ENCODE peak calls at places on chromosomes 16 and 17, in seven cellular contexts. P is ascending aorta; L is upper lobe of right lung; H is ELR; X is astrocyte of the cerebellum; J is CD4-positive, alpha-beta T cell; T is aorta. K is an unnamed sample.

GRCh38 chr16:81606039-81606438 is 161.4 kb downstream of the CMIP start:
- DNase-seq in L (no peak), H (no peak), X (no peak), T (no peak), P (no peak), J (no peak), K (no peak)

GRCh38 chr17:81427446-81428120 is 32.3 kb downstream of the BAHCC1 start:
- DNase-seq in L (peak; percentile 88), X (no peak), P (no peak), H (no peak), J (no peak), T (peak; percentile 81), K (no peak)

GRCh38 chr16:2005646-2006045 is 4.0 kb downstream of the ZNF598 start:
- DNase-seq in T (no peak), L (peak; percentile 74), X (no peak), H (no peak), P (no peak), J (no peak), K (no peak)

GRCh38 chr16:381788-382717 is at the start of gene PGAP6:
- DNase-seq in X (no peak), J (peak; percentile 46), T (peak; percentile 63), L (peak; percentile 88), H (peak; percentile 68), P (no peak), K (no peak)

GRCh38 chr16:17723735-17724134 is 253.0 kb upstream of the XYLT1 start:
- DNase-seq in H (no peak), J (no peak), X (no peak), T (no peak), L (no peak), P (no peak), K (no peak)

GRCh38 chr17:17144916-17145665 is 61.0 kb downstream of the PLD6 start:
- DNase-seq in P (no peak), X (no peak), L (no peak), J (no peak), H (no peak), T (no peak), K (no peak)

GRCh38 chr17:1294157-1294717 is 14.8 kb downstream of the TRARG1 start:
- DNase-seq in T (no peak), X (no peak), P (no peak), J (peak; percentile 78), H (no peak), L (no peak), K (no peak)

GRCh38 chr16:54121539-54122295 is 164.9 kb downstream of the IRX3 start:
- DNase-seq in L (no peak), P (no peak), T (no peak), J (no peak), H (no peak), X (no peak), K (no peak)

GRCh38 chr16:11575223-11575589 is 11.5 kb downstream of the LITAF start:
- DNase-seq in P (no peak), H (no peak), X (no peak), T (peak; percentile 38), L (peak; percentile 48), J (no peak), K (no peak)

GRCh38 chr16:79751785-79752184 is 151.2 kb upstream of the MAF start:
- DNase-seq in L (no peak), J (no peak), H (no peak), P (peak; percentile 82), X (peak; percentile 37), T (peak; percentile 70), K (peak; percentile 74)

GRCh38 chr17:33002245-33002644 is 10.6 kb downstream of the SPACA3 start:
- DNase-seq in J (no peak), T (no peak), L (no peak), P (peak; percentile 11), X (no peak), H (no peak), K (no peak)

GRCh38 chr17:82241183-82241925 is 12.5 kb downstream of the SLC16A3 start:
- DNase-seq in X (no peak), P (peak; percentile 91), J (no peak), L (peak; percentile 92), H (peak; percentile 84), T (peak; percentile 94), K (peak; percentile 98)

GRCh38 chr17:50737118-50737698 is 17.8 kb downstream of the LUC7L3 start:
- DNase-seq in J (no peak), H (no peak), X (no peak), P (no peak), L (no peak), T (no peak), K (no peak)

GRCh38 chr17:17140590-17140980 is 65.5 kb downstream of the PLD6 start:
- DNase-seq in X (no peak), J (no peak), T (no peak), H (peak; percentile 84), L (no peak), P (no peak), K (no peak)

GRCh38 chr17:3511841-3512511 is 36.2 kb downstream of the ASPA start:
- DNase-seq in X (no peak), T (no peak), J (no peak), H (no peak), P (no peak), L (no peak), K (no peak)

GRCh38 chr16:33059206-33059605 is 134.8 kb upstream of the TP53TG3C start:
- DNase-seq in X (no peak), P (no peak), L (no peak), J (no peak), T (no peak), H (no peak), K (no peak)

GRCh38 chr17:75077490-75078096 is 10.2 kb upstream of the SLC16A5 start:
- DNase-seq in T (peak; percentile 85), X (no peak), P (peak; percentile 87), L (peak; percentile 90), H (no peak), J (peak; percentile 44), K (no peak)

GRCh38 chr16:23833960-23834685 is 1.7 kb upstream of the PRKCB start:
- DNase-seq in L (no peak), X (no peak), H (no peak), T (no peak), J (no peak), P (no peak), K (no peak)

GRCh38 chr16:71693168-71693567 is 31.3 kb downstream of the PHLPP2 start:
- DNase-seq in T (no peak), J (no peak), L (no peak), X (no peak), P (no peak), H (no peak), K (no peak)

GRCh38 chr16:2710711-2711231 is 9.3 kb downstream of the PRSS27 start:
- DNase-seq in L (no peak), T (no peak), H (no peak), P (no peak), X (no peak), J (no peak), K (no peak)

GRCh38 chr17:32783602-32784001 is 93.3 kb downstream of the MYO1D start:
- DNase-seq in T (no peak), J (no peak), H (peak; percentile 76), X (peak; percentile 49), P (no peak), L (no peak), K (no peak)

GRCh38 chr16:87666919-87667318 is 64.6 kb downstream of the JPH3 start:
- DNase-seq in L (no peak), P (no peak), J (no peak), X (no peak), T (no peak), H (no peak), K (no peak)

GRCh38 chr16:66028505-66029216 is 337.8 kb upstream of the CDH5 start:
- DNase-seq in J (no peak), X (no peak), T (no peak), H (peak; percentile 56), L (no peak), P (no peak), K (no peak)

GRCh38 chr17:33234233-33234632 is 58.9 kb downstream of the ASIC2 start:
- DNase-seq in J (no peak), H (no peak), P (no peak), T (no peak), L (no peak), X (no peak), K (no peak)

GRCh38 chr17:79789943-79790804 is 6.7 kb downstream of the CBX8 start:
- DNase-seq in P (no peak), H (peak; percentile 58), L (peak; percentile 79), X (no peak), T (peak; percentile 65), J (no peak), K (no peak)

GRCh38 chr16:2985457-2985856 is 5.2 kb upstream of the PKMYT1 start:
- DNase-seq in P (no peak), L (no peak), J (no peak), X (no peak), H (no peak), T (no peak), K (no peak)

GRCh38 chr17:44610871-44611270 is 45.4 kb upstream of the MEIOC start:
- DNase-seq in P (no peak), H (no peak), L (no peak), J (no peak), T (peak; percentile 58), X (no peak), K (no peak)

GRCh38 chr17:4768281-4768680 is 3.4 kb upstream of the TM4SF5 start:
- DNase-seq in P (no peak), H (no peak), J (no peak), L (no peak), X (no peak), T (no peak), K (no peak)

GRCh38 chr17:46764709-46765401 is 53.6 kb downstream of the WNT3 start:
- DNase-seq in H (peak; percentile 92), P (no peak), T (no peak), X (peak; percentile 65), J (no peak), L (peak; percentile 87), K (no peak)

GRCh38 chr16:72752004-72752695 is 295.8 kb downstream of the ZFHX3 start:
- DNase-seq in X (no peak), J (no peak), P (no peak), H (no peak), T (no peak), L (no peak), K (no peak)

GRCh38 chr16:48317614-48318013 is 67.6 kb downstream of the SIAH1 start:
- DNase-seq in L (no peak), X (peak; percentile 70), H (peak; percentile 82), T (no peak), P (no peak), J (no peak), K (no peak)

GRCh38 chr17:80803451-80804428 is 187.9 kb upstream of the CHMP6 start:
- DNase-seq in P (peak; percentile 44), H (no peak), J (no peak), X (no peak), L (peak; percentile 51), T (peak; percentile 20), K (no peak)

GRCh38 chr17:48997827-48998556 is 807 bp downstream of the IGF2BP1 start:
- DNase-seq in L (no peak), X (no peak), J (no peak), P (no peak), T (no peak), H (peak; percentile 52), K (no peak)

GRCh38 chr17:60392845-60393702 is 1.1 kb upstream of the USP32 start:
- DNase-seq in L (peak; percentile 67), J (no peak), H (peak; percentile 72), X (peak; percentile 37), T (peak; percentile 53), P (peak; percentile 67), K (no peak)

GRCh38 chr17:67241719-67242341 is 3.2 kb downstream of the HELZ start:
- DNase-seq in X (no peak), H (no peak), T (no peak), L (no peak), P (no peak), J (no peak), K (no peak)

GRCh38 chr16:70399951-70400350 is 38.9 kb downstream of the ST3GAL2 start:
- DNase-seq in J (no peak), X (no peak), H (no peak), T (no peak), P (no peak), L (no peak), K (no peak)

GRCh38 chr17:7837375-7838290 is 3.6 kb downstream of the KDM6B start:
- DNase-seq in P (no peak), X (no peak), J (no peak), T (no peak), L (no peak), H (no peak), K (no peak)

K was measured in RWPE2.